ENCODE peak calls at places on chromosome 11, in seven cellular contexts. B, P, J, C, S, D and K are unnamed samples.

GRCh38 chr11:86511086-86511551 is 136.4 kb downstream of the CCDC81 start:
- DNase-seq in B (no peak), D (no peak), J (no peak), S (no peak), C (peak; percentile 27), P (no peak), K (no peak)

GRCh38 chr11:77107950-77108349 is 5.3 kb downstream of the OMP start:
- DNase-seq in S (no peak), P (no peak), J (no peak), D (no peak), B (no peak), C (peak; percentile 69), K (no peak)

GRCh38 chr11:43835104-43835503 is 45.5 kb upstream of the ALKBH3 start:
- DNase-seq in J (no peak), D (peak; percentile 63), C (peak; percentile 9), B (no peak), S (no peak), P (no peak), K (no peak)

GRCh38 chr11:65586676-65587075 is 8.9 kb downstream of the KCNK7 start:
- DNase-seq in P (no peak), D (peak; percentile 82), J (no peak), C (no peak), S (no peak), B (no peak), K (no peak)

GRCh38 chr11:130606781-130607511 is 158.5 kb downstream of the ADAMTS15 start:
- DNase-seq in B (peak; percentile 52), P (no peak), J (no peak), D (no peak), S (no peak), C (peak; percentile 48), K (no peak)

GRCh38 chr11:42770444-42771065 is 541.2 kb upstream of the API5 start:
- DNase-seq in J (peak; percentile 2), C (peak; percentile 64), D (peak; percentile 56), P (no peak), S (no peak), B (no peak), K (no peak)

GRCh38 chr11:2779981-2780849 is 80.4 kb upstream of the KCNQ1OT1 start:
- DNase-seq in P (no peak), S (no peak), B (peak; percentile 21), D (no peak), C (peak; percentile 48), J (no peak), K (no peak)

GRCh38 chr11:92852946-92853345 is 116.5 kb upstream of the MTNR1B start:
- DNase-seq in B (no peak), C (no peak), S (no peak), J (no peak), P (no peak), D (no peak), K (no peak)

GRCh38 chr11:10311802-10312201 is 6.9 kb downstream of the ADM start:
- DNase-seq in J (no peak), P (no peak), C (no peak), B (no peak), D (no peak), S (no peak), K (no peak)

GRCh38 chr11:78188012-78188808 is at the start of gene KCTD21:
- DNase-seq in B (peak; percentile 98), C (peak; percentile 99), S (peak; percentile 94), P (peak; percentile 83), J (peak; percentile 96), D (peak; percentile 99), K (peak; percentile 83)

GRCh38 chr11:44005076-44005800 is 42.5 kb upstream of the ACCSL start:
- DNase-seq in P (no peak), S (peak; percentile 46), D (peak; percentile 77), J (no peak), C (no peak), B (no peak), K (no peak)

GRCh38 chr11:65588199-65589054 is 7.2 kb downstream of the KCNK7 start:
- DNase-seq in S (peak; percentile 11), P (peak; percentile 32), C (peak; percentile 73), D (peak; percentile 76), J (peak; percentile 90), B (peak; percentile 66), K (peak; percentile 66)

GRCh38 chr11:10413268-10413667 is 41.8 kb upstream of the AMPD3 start:
- DNase-seq in J (peak; percentile 70), B (no peak), P (peak; percentile 24), C (no peak), D (no peak), S (no peak), K (no peak)

GRCh38 chr11:126394036-126394435 is 38.5 kb downstream of the ST3GAL4 start:
- DNase-seq in B (no peak), S (no peak), C (no peak), P (no peak), D (no peak), J (no peak), K (no peak)

GRCh38 chr11:72575533-72576170 is 98.6 kb downstream of the PDE2A start:
- DNase-seq in B (no peak), J (no peak), C (no peak), P (no peak), D (no peak), S (no peak), K (no peak)

GRCh38 chr11:117734596-117734995 is 62.4 kb downstream of the DSCAML1 start:
- DNase-seq in D (no peak), P (peak; percentile 52), B (no peak), J (no peak), S (peak; percentile 47), C (no peak), K (no peak)

GRCh38 chr11:126282361-126282741 is 542 bp upstream of the TIRAP start:
- DNase-seq in D (peak; percentile 62), C (peak; percentile 69), B (peak; percentile 62), S (peak; percentile 28), P (peak; percentile 84), J (peak; percentile 72), K (peak; percentile 24)

GRCh38 chr11:43756575-43756974 is 76.0 kb downstream of the HSD17B12 start:
- DNase-seq in B (no peak), S (no peak), C (no peak), D (no peak), P (no peak), J (peak; percentile 44), K (no peak)

GRCh38 chr11:11969380-11970215 is 38.8 kb downstream of the DKK3 start:
- DNase-seq in B (peak; percentile 46), C (no peak), J (no peak), S (no peak), P (no peak), D (no peak), K (no peak)

GRCh38 chr11:67120881-67121710 is 2.0 kb downstream of the KDM2A start:
- DNase-seq in P (peak; percentile 69), B (no peak), C (peak; percentile 37), J (peak; percentile 38), D (no peak), S (no peak), K (no peak)

GRCh38 chr11:44894217-44894617 is 56.5 kb downstream of the TP53I11 start:
- DNase-seq in C (peak; percentile 88), B (peak; percentile 70), S (peak; percentile 87), P (no peak), J (peak; percentile 42), D (peak; percentile 95), K (peak; percentile 58)

GRCh38 chr11:18853086-18853720 is 61.6 kb upstream of the PTPN5 start:
- DNase-seq in P (no peak), J (peak; percentile 32), C (peak; percentile 68), S (peak; percentile 5), B (no peak), D (peak; percentile 69), K (no peak)

GRCh38 chr11:69874178-69874983 is 55.2 kb upstream of the FGF3 start:
- DNase-seq in B (no peak), D (no peak), C (no peak), P (no peak), S (no peak), J (no peak), K (no peak)

GRCh38 chr11:132301900-132302299 is 931.5 kb downstream of the NTM start:
- DNase-seq in S (no peak), D (no peak), P (no peak), J (no peak), B (no peak), C (no peak), K (no peak)

GRCh38 chr11:64739871-64740270 is 4.1 kb downstream of the RASGRP2 start:
- DNase-seq in S (no peak), B (no peak), P (no peak), D (no peak), J (no peak), C (no peak), K (no peak)

GRCh38 chr11:8127442-8127841 is 41.4 kb downstream of the RIC3 start:
- DNase-seq in P (no peak), S (no peak), D (no peak), C (no peak), J (no peak), B (no peak), K (no peak)

GRCh38 chr11:45607995-45608394 is 57.4 kb downstream of the CHST1 start:
- DNase-seq in J (no peak), S (no peak), B (peak; percentile 50), D (no peak), C (no peak), P (peak; percentile 0), K (no peak)